ENCODE peak calls at places on chromosomes 16 and 17, in four cellular contexts. S is H7; O is activated naive CD8-positive, alpha-beta T cell treated with anti-CD3 and anti-CD28 coated beads, Interleukin-2, amount 50 U/mL, for 24 hours; Q is GM12891. M is an unnamed sample.

GRCh38 chr17:39938140-39938869 is 10.8 kb downstream of the LRRC3C start:
- DNase-seq in S (no peak), O (no peak), Q (no peak), M (no peak)

GRCh38 chr17:59783221-59784016 is 76.0 kb downstream of the VMP1 start:
- DNase-seq in S (no peak), O (no peak), Q (no peak), M (peak)

GRCh38 chr16:73290258-73290657 is 242.3 kb upstream of the ZFHX3 start:
- DNase-seq in S (no peak), O (no peak), Q (no peak), M (no peak)

GRCh38 chr17:9170336-9170735 is 149.0 kb downstream of the NTN1 start:
- DNase-seq in S (no peak), O (no peak), Q (no peak), M (no peak)

GRCh38 chr16:30641378-30641982 is 9.3 kb upstream of the PRR14 start:
- DNase-seq in S (no peak), O (no peak), Q (no peak), M (no peak)

GRCh38 chr17:79294459-79295071 is 219.9 kb downstream of the ENGASE start:
- DNase-seq in S (peak), O (peak), Q (no peak), M (peak)

GRCh38 chr17:76139801-76140660 is 1.0 kb downstream of the FOXJ1 start:
- DNase-seq in S (peak), O (peak), Q (peak), M (no peak)

GRCh38 chr17:17641621-17642409 is 39.4 kb upstream of the RAI1 start:
- DNase-seq in S (peak), O (peak), Q (peak), M (peak)

GRCh38 chr17:56593073-56593740 is at the start of gene NOG:
- DNase-seq in S (peak), O (peak), Q (peak), M (no peak)

GRCh38 chr17:42121066-42121769 is at the start of gene KAT2A:
- DNase-seq in S (peak), O (peak), Q (peak), M (peak)

GRCh38 chr17:43536236-43537088 is 9.7 kb downstream of the ETV4 start:
- DNase-seq in S (no peak), O (no peak), Q (no peak), M (peak)

GRCh38 chr17:17387461-17388362 is 84.5 kb downstream of the NT5M start:
- DNase-seq in S (peak), O (no peak), Q (no peak), M (peak)

GRCh38 chr17:41785876-41786226 is 660 bp downstream of the JUP start:
- DNase-seq in S (peak), O (no peak), Q (no peak), M (peak)

GRCh38 chr16:68064791-68065365 is 20.3 kb upstream of the NFATC3 start:
- DNase-seq in S (peak), O (peak), Q (peak), M (peak)